ENCODE peak calls at places on chromosome 6, in five cellular contexts. A is hypothalamus; F is lower lobe of right lung; U is effector memory CD8-positive, alpha-beta T cell; K is NCI-H2107. D is an unnamed sample.

GRCh38 chr6:123803862-123804681 is at the start of gene NKAIN2:
- DNase-seq in F (peak; percentile 37), U (no peak), K (peak; percentile 60), A (peak; percentile 40), D (no peak)

GRCh38 chr6:138833819-138834539 is 38.1 kb downstream of the ECT2L start:
- DNase-seq in F (no peak), A (no peak), U (no peak), K (no peak), D (no peak)

GRCh38 chr6:150881911-150882481 is 16.5 kb downstream of the MTHFD1L start:
- DNase-seq in A (no peak), U (no peak), F (no peak), K (no peak), D (peak; percentile 99)

GRCh38 chr6:43457643-43458042 is 2.3 kb upstream of the DLK2 start:
- DNase-seq in U (no peak), A (no peak), F (no peak), K (no peak), D (no peak)

GRCh38 chr6:148335582-148335981 is 7.1 kb upstream of the SASH1 start:
- DNase-seq in F (no peak), A (no peak), K (no peak), U (no peak), D (peak; percentile 78)

GRCh38 chr6:291148-291696 is 1.1 kb upstream of the DUSP22 start:
- DNase-seq in A (no peak), U (no peak), F (no peak), K (no peak), D (peak; percentile 32)

GRCh38 chr6:149855741-149856140 is 8.4 kb downstream of the LRP11 start:
- DNase-seq in U (no peak), K (no peak), A (no peak), F (no peak), D (no peak)

GRCh38 chr6:121354764-121355163 is 20.5 kb upstream of the TBC1D32 start:
- DNase-seq in U (no peak), K (no peak), A (no peak), F (no peak), D (peak; percentile 3)

GRCh38 chr6:169986171-169986847 is 234.9 kb downstream of the ERMARD start:
- DNase-seq in A (no peak), U (no peak), K (no peak), F (no peak), D (no peak)

GRCh38 chr6:51868591-51869355 is 218.6 kb downstream of the PKHD1 start:
- DNase-seq in K (no peak), U (no peak), F (no peak), A (no peak), D (no peak)

GRCh38 chr6:27038498-27038897 is 209.0 kb upstream of the PRSS16 start:
- DNase-seq in F (no peak), U (no peak), K (no peak), A (no peak), D (no peak)

GRCh38 chr6:168031411-168032382 is 34.2 kb downstream of the KIF25 start:
- DNase-seq in A (no peak), U (no peak), F (no peak), K (no peak), D (peak; percentile 83)

GRCh38 chr6:21522773-21523490 is 70.6 kb upstream of the SOX4 start:
- DNase-seq in F (no peak), K (no peak), U (no peak), A (no peak), D (no peak)

GRCh38 chr6:104771258-104771832 is 88.4 kb downstream of the HACE1 start:
- DNase-seq in F (no peak), K (no peak), A (no peak), U (no peak), D (peak; percentile 44)

GRCh38 chr6:81865712-81866111 is 113.2 kb upstream of the TENT5A start:
- DNase-seq in A (no peak), K (no peak), F (no peak), U (no peak), D (peak; percentile 85)

GRCh38 chr6:5469101-5469846 is 208.0 kb downstream of the FARS2 start:
- DNase-seq in K (no peak), U (no peak), F (no peak), A (no peak), D (no peak)

GRCh38 chr6:97401533-97401932 is 118.5 kb upstream of the MMS22L start:
- DNase-seq in U (no peak), F (no peak), A (no peak), K (no peak), D (peak; percentile 24)

GRCh38 chr6:8940356-8940755 is 505.0 kb upstream of the SLC35B3 start:
- DNase-seq in U (no peak), F (no peak), A (no peak), K (no peak), D (no peak)

D was measured in EH.